ENCODE peak calls at places on chromosomes 6 and 20, in six cellular contexts. One of them, this sample, is unnamed.

GRCh38 chr6:53795702-53796450 is 1.1 kb downstream of the LRRC1 start:
- DNase-seq in nephron progenitor cell: peak; percentile 54
- DNase-seq in stromal cell of bone marrow: no peak
- DNase-seq in neural progenitor cell: peak; percentile 69
- DNase-seq in fibroblast of the aortic adventitia: no peak
- DNase-seq in iris pigment epithelial cell: peak; percentile 25
- DNase-seq in this sample: peak; percentile 68

GRCh38 chr6:43035495-43036194 is 14.2 kb downstream of the RRP36 start:
- DNase-seq in nephron progenitor cell: no peak
- DNase-seq in stromal cell of bone marrow: no peak
- DNase-seq in neural progenitor cell: no peak
- DNase-seq in fibroblast of the aortic adventitia: no peak
- DNase-seq in iris pigment epithelial cell: no peak
- DNase-seq in this sample: no peak

GRCh38 chr6:27545271-27546046 is 72.6 kb upstream of the ZNF184 start:
- DNase-seq in nephron progenitor cell: peak; percentile 80
- DNase-seq in stromal cell of bone marrow: no peak
- DNase-seq in neural progenitor cell: peak; percentile 77
- DNase-seq in fibroblast of the aortic adventitia: peak; percentile 51
- DNase-seq in iris pigment epithelial cell: peak; percentile 87
- DNase-seq in this sample: peak; percentile 46

GRCh38 chr6:108627692-108628565 is 67.2 kb downstream of the FOXO3 start:
- DNase-seq in nephron progenitor cell: no peak
- DNase-seq in stromal cell of bone marrow: no peak
- DNase-seq in neural progenitor cell: no peak
- DNase-seq in fibroblast of the aortic adventitia: peak; percentile 28
- DNase-seq in iris pigment epithelial cell: peak; percentile 68
- DNase-seq in this sample: no peak

GRCh38 chr6:167513763-167514162 is 188.9 kb downstream of the TTLL2 start:
- DNase-seq in nephron progenitor cell: no peak
- DNase-seq in stromal cell of bone marrow: no peak
- DNase-seq in neural progenitor cell: no peak
- DNase-seq in fibroblast of the aortic adventitia: no peak
- DNase-seq in iris pigment epithelial cell: no peak
- DNase-seq in this sample: no peak

GRCh38 chr6:42345696-42346416 is 105.9 kb downstream of the TRERF1 start:
- DNase-seq in nephron progenitor cell: no peak
- DNase-seq in stromal cell of bone marrow: no peak
- DNase-seq in neural progenitor cell: no peak
- DNase-seq in fibroblast of the aortic adventitia: no peak
- DNase-seq in iris pigment epithelial cell: no peak
- DNase-seq in this sample: no peak

GRCh38 chr6:13407709-13408695 is 79.4 kb downstream of the GFOD1 start:
- DNase-seq in nephron progenitor cell: no peak
- DNase-seq in stromal cell of bone marrow: no peak
- DNase-seq in neural progenitor cell: no peak
- DNase-seq in fibroblast of the aortic adventitia: peak; percentile 91
- DNase-seq in iris pigment epithelial cell: peak; percentile 98
- DNase-seq in this sample: no peak

GRCh38 chr6:169190144-169190584 is 63.5 kb downstream of the THBS2 start:
- DNase-seq in nephron progenitor cell: no peak
- DNase-seq in stromal cell of bone marrow: peak; percentile 94
- DNase-seq in neural progenitor cell: no peak
- DNase-seq in fibroblast of the aortic adventitia: peak; percentile 100
- DNase-seq in iris pigment epithelial cell: peak; percentile 87
- DNase-seq in this sample: peak; percentile 47

GRCh38 chr6:72811971-72812421 is 190.1 kb downstream of the KCNQ5 start:
- DNase-seq in nephron progenitor cell: no peak
- DNase-seq in stromal cell of bone marrow: no peak
- DNase-seq in neural progenitor cell: no peak
- DNase-seq in fibroblast of the aortic adventitia: peak; percentile 15
- DNase-seq in iris pigment epithelial cell: peak; percentile 40
- DNase-seq in this sample: no peak

GRCh38 chr20:22490287-22491187 is 93.8 kb downstream of the FOXA2 start:
- DNase-seq in nephron progenitor cell: peak; percentile 34
- DNase-seq in stromal cell of bone marrow: no peak
- DNase-seq in neural progenitor cell: peak; percentile 86
- DNase-seq in fibroblast of the aortic adventitia: peak; percentile 16
- DNase-seq in iris pigment epithelial cell: no peak
- DNase-seq in this sample: peak; percentile 49

GRCh38 chr20:3180319-3180718 is 7.0 kb upstream of the LZTS3 start:
- DNase-seq in nephron progenitor cell: no peak
- DNase-seq in stromal cell of bone marrow: no peak
- DNase-seq in neural progenitor cell: no peak
- DNase-seq in fibroblast of the aortic adventitia: no peak
- DNase-seq in iris pigment epithelial cell: no peak
- DNase-seq in this sample: no peak

GRCh38 chr6:34934516-34934915 is 45.5 kb downstream of the ANKS1A start:
- DNase-seq in nephron progenitor cell: no peak
- DNase-seq in stromal cell of bone marrow: no peak
- DNase-seq in neural progenitor cell: no peak
- DNase-seq in fibroblast of the aortic adventitia: peak; percentile 90
- DNase-seq in iris pigment epithelial cell: peak; percentile 74
- DNase-seq in this sample: no peak

GRCh38 chr6:86537311-86537861 is 399.9 kb upstream of the HTR1E start:
- DNase-seq in nephron progenitor cell: no peak
- DNase-seq in stromal cell of bone marrow: no peak
- DNase-seq in neural progenitor cell: no peak
- DNase-seq in fibroblast of the aortic adventitia: no peak
- DNase-seq in iris pigment epithelial cell: no peak
- DNase-seq in this sample: no peak

GRCh38 chr20:8196096-8196495 is 64.0 kb downstream of the PLCB1 start:
- DNase-seq in nephron progenitor cell: no peak
- DNase-seq in stromal cell of bone marrow: no peak
- DNase-seq in neural progenitor cell: no peak
- DNase-seq in fibroblast of the aortic adventitia: peak; percentile 37
- DNase-seq in iris pigment epithelial cell: no peak
- DNase-seq in this sample: no peak

GRCh38 chr6:152232494-152233151 is 404.5 kb downstream of the SYNE1 start:
- DNase-seq in nephron progenitor cell: no peak
- DNase-seq in stromal cell of bone marrow: peak; percentile 16
- DNase-seq in neural progenitor cell: no peak
- DNase-seq in fibroblast of the aortic adventitia: peak; percentile 79
- DNase-seq in iris pigment epithelial cell: peak; percentile 75
- DNase-seq in this sample: no peak

GRCh38 chr20:61482425-61482887 is 230.4 kb downstream of the CDH4 start:
- DNase-seq in nephron progenitor cell: no peak
- DNase-seq in stromal cell of bone marrow: no peak
- DNase-seq in neural progenitor cell: no peak
- DNase-seq in fibroblast of the aortic adventitia: no peak
- DNase-seq in iris pigment epithelial cell: no peak
- DNase-seq in this sample: no peak

GRCh38 chr6:109454483-109455160 is 950 bp downstream of the MICAL1 start:
- DNase-seq in nephron progenitor cell: no peak
- DNase-seq in stromal cell of bone marrow: no peak
- DNase-seq in neural progenitor cell: no peak
- DNase-seq in fibroblast of the aortic adventitia: peak; percentile 35
- DNase-seq in iris pigment epithelial cell: peak; percentile 31
- DNase-seq in this sample: peak; percentile 75

GRCh38 chr6:4100655-4101054 is 21.7 kb upstream of the FAM217A start:
- DNase-seq in nephron progenitor cell: no peak
- DNase-seq in stromal cell of bone marrow: no peak
- DNase-seq in neural progenitor cell: no peak
- DNase-seq in fibroblast of the aortic adventitia: no peak
- DNase-seq in iris pigment epithelial cell: no peak
- DNase-seq in this sample: no peak

GRCh38 chr6:168441434-168442391 is 729 bp downstream of the SMOC2 start:
- DNase-seq in nephron progenitor cell: peak; percentile 68
- DNase-seq in stromal cell of bone marrow: no peak
- DNase-seq in neural progenitor cell: peak; percentile 43
- DNase-seq in fibroblast of the aortic adventitia: no peak
- DNase-seq in iris pigment epithelial cell: no peak
- DNase-seq in this sample: peak; percentile 73

GRCh38 chr6:119446623-119447008 is 97.1 kb upstream of the MAN1A1 start:
- DNase-seq in nephron progenitor cell: no peak
- DNase-seq in stromal cell of bone marrow: peak; percentile 52
- DNase-seq in neural progenitor cell: no peak
- DNase-seq in fibroblast of the aortic adventitia: peak; percentile 91
- DNase-seq in iris pigment epithelial cell: peak; percentile 73
- DNase-seq in this sample: no peak

GRCh38 chr6:43953256-43953655 is 174.0 kb downstream of the MRPL14 start:
- DNase-seq in nephron progenitor cell: no peak
- DNase-seq in stromal cell of bone marrow: no peak
- DNase-seq in neural progenitor cell: no peak
- DNase-seq in fibroblast of the aortic adventitia: no peak
- DNase-seq in iris pigment epithelial cell: no peak
- DNase-seq in this sample: no peak

GRCh38 chr6:83185096-83185495 is 8.0 kb downstream of the PGM3 start:
- DNase-seq in nephron progenitor cell: no peak
- DNase-seq in stromal cell of bone marrow: no peak
- DNase-seq in neural progenitor cell: no peak
- DNase-seq in fibroblast of the aortic adventitia: no peak
- DNase-seq in iris pigment epithelial cell: no peak
- DNase-seq in this sample: no peak

GRCh38 chr6:56156643-56157042 is 90.7 kb downstream of the COL21A1 start:
- DNase-seq in nephron progenitor cell: no peak
- DNase-seq in stromal cell of bone marrow: no peak
- DNase-seq in neural progenitor cell: no peak
- DNase-seq in fibroblast of the aortic adventitia: no peak
- DNase-seq in iris pigment epithelial cell: peak; percentile 89
- DNase-seq in this sample: no peak

GRCh38 chr6:30752164-30752927 is 8.0 kb upstream of the IER3 start:
- DNase-seq in nephron progenitor cell: no peak
- DNase-seq in stromal cell of bone marrow: peak; percentile 100
- DNase-seq in neural progenitor cell: no peak
- DNase-seq in fibroblast of the aortic adventitia: peak; percentile 100
- DNase-seq in iris pigment epithelial cell: peak; percentile 100
- DNase-seq in this sample: no peak

GRCh38 chr6:139962663-139963314 is 588.3 kb upstream of the CITED2 start:
- DNase-seq in nephron progenitor cell: no peak
- DNase-seq in stromal cell of bone marrow: no peak
- DNase-seq in neural progenitor cell: no peak
- DNase-seq in fibroblast of the aortic adventitia: no peak
- DNase-seq in iris pigment epithelial cell: no peak
- DNase-seq in this sample: no peak

GRCh38 chr20:47936612-47937011 is 151.3 kb upstream of the SULF2 start:
- DNase-seq in nephron progenitor cell: no peak
- DNase-seq in stromal cell of bone marrow: no peak
- DNase-seq in neural progenitor cell: no peak
- DNase-seq in fibroblast of the aortic adventitia: no peak
- DNase-seq in iris pigment epithelial cell: no peak
- DNase-seq in this sample: no peak

GRCh38 chr6:158290659-158291058 is 21.6 kb upstream of the TULP4 start:
- DNase-seq in nephron progenitor cell: no peak
- DNase-seq in stromal cell of bone marrow: no peak
- DNase-seq in neural progenitor cell: no peak
- DNase-seq in fibroblast of the aortic adventitia: no peak
- DNase-seq in iris pigment epithelial cell: no peak
- DNase-seq in this sample: no peak

GRCh38 chr6:1244941-1245340 is 67.0 kb upstream of the FOXQ1 start:
- DNase-seq in nephron progenitor cell: peak; percentile 13
- DNase-seq in stromal cell of bone marrow: no peak
- DNase-seq in neural progenitor cell: no peak
- DNase-seq in fibroblast of the aortic adventitia: no peak
- DNase-seq in iris pigment epithelial cell: no peak
- DNase-seq in this sample: no peak

GRCh38 chr6:105452376-105452775 is 49.5 kb upstream of the PREP start:
- DNase-seq in nephron progenitor cell: no peak
- DNase-seq in stromal cell of bone marrow: no peak
- DNase-seq in neural progenitor cell: no peak
- DNase-seq in fibroblast of the aortic adventitia: no peak
- DNase-seq in iris pigment epithelial cell: no peak
- DNase-seq in this sample: no peak

GRCh38 chr6:121437861-121438651 is 2.6 kb downstream of the GJA1 start:
- DNase-seq in nephron progenitor cell: peak; percentile 20
- DNase-seq in stromal cell of bone marrow: no peak
- DNase-seq in neural progenitor cell: peak; percentile 78
- DNase-seq in fibroblast of the aortic adventitia: peak; percentile 65
- DNase-seq in iris pigment epithelial cell: peak; percentile 77
- DNase-seq in this sample: peak; percentile 72

GRCh38 chr6:2055914-2056313 is 189.5 kb downstream of the GMDS start:
- DNase-seq in nephron progenitor cell: no peak
- DNase-seq in stromal cell of bone marrow: no peak
- DNase-seq in neural progenitor cell: no peak
- DNase-seq in fibroblast of the aortic adventitia: peak; percentile 57
- DNase-seq in iris pigment epithelial cell: no peak
- DNase-seq in this sample: no peak

GRCh38 chr20:47676912-47677311 is 108.4 kb downstream of the SULF2 start:
- DNase-seq in nephron progenitor cell: no peak
- DNase-seq in stromal cell of bone marrow: no peak
- DNase-seq in neural progenitor cell: no peak
- DNase-seq in fibroblast of the aortic adventitia: no peak
- DNase-seq in iris pigment epithelial cell: no peak
- DNase-seq in this sample: no peak

GRCh38 chr6:45665859-45666258 is 288.1 kb upstream of the SUPT3H start:
- DNase-seq in nephron progenitor cell: no peak
- DNase-seq in stromal cell of bone marrow: no peak
- DNase-seq in neural progenitor cell: peak; percentile 18
- DNase-seq in fibroblast of the aortic adventitia: no peak
- DNase-seq in iris pigment epithelial cell: no peak
- DNase-seq in this sample: no peak

GRCh38 chr6:155706806-155707205 is 251.2 kb upstream of the NOX3 start:
- DNase-seq in nephron progenitor cell: no peak
- DNase-seq in stromal cell of bone marrow: no peak
- DNase-seq in neural progenitor cell: no peak
- DNase-seq in fibroblast of the aortic adventitia: no peak
- DNase-seq in iris pigment epithelial cell: no peak
- DNase-seq in this sample: no peak

GRCh38 chr6:125132058-125132457 is 21.5 kb upstream of the TPD52L1 start:
- DNase-seq in nephron progenitor cell: no peak
- DNase-seq in stromal cell of bone marrow: no peak
- DNase-seq in neural progenitor cell: no peak
- DNase-seq in fibroblast of the aortic adventitia: no peak
- DNase-seq in iris pigment epithelial cell: no peak
- DNase-seq in this sample: no peak

This sample was measured in H7.